ENCODE peak calls at places on chromosomes 12 and 14, in six cellular contexts. O, K, E, A, R and Z are unnamed samples.

GRCh38 chr12:91009319-91009950 is 4.7 kb upstream of the EPYC start:
- DNase-seq in E (no peak), A (no peak), O (no peak), K (no peak), R (peak), Z (no peak)

GRCh38 chr14:25041484-25041883 is 8.5 kb downstream of the STXBP6 start:
- DNase-seq in K (no peak), R (no peak), A (no peak), O (no peak), E (no peak), Z (no peak)

GRCh38 chr12:57889541-57889989 is 43.0 kb upstream of the CTDSP2 start:
- DNase-seq in K (peak), O (peak), E (no peak), A (no peak), R (no peak), Z (no peak)

GRCh38 chr12:131930510-131930909 is 1.4 kb downstream of the PUS1 start:
- DNase-seq in R (no peak), E (no peak), A (no peak), K (no peak), O (no peak), Z (no peak)

GRCh38 chr12:128265566-128265965 is 1.4 kb upstream of the TMEM132C start:
- DNase-seq in R (no peak), E (no peak), A (no peak), O (no peak), K (no peak), Z (no peak)

GRCh38 chr12:132438139-132438700 is 51.7 kb upstream of the FBRSL1 start:
- DNase-seq in A (no peak), R (no peak), E (no peak), O (no peak), K (no peak), Z (peak)

GRCh38 chr14:68191567-68192321 is 372.2 kb downstream of the RAD51B start:
- DNase-seq in E (peak), R (no peak), A (no peak), O (no peak), K (no peak), Z (no peak)

GRCh38 chr12:123471374-123472068 is 13.6 kb downstream of the SNRNP35 start:
- DNase-seq in K (no peak), R (no peak), A (no peak), O (peak), E (no peak), Z (no peak)

GRCh38 chr12:105474672-105475071 is 144.2 kb downstream of the C12orf75 start:
- DNase-seq in E (no peak), A (no peak), R (no peak), O (peak), K (no peak), Z (no peak)

GRCh38 chr14:99255621-99256482 is 16.1 kb downstream of the BCL11B start:
- DNase-seq in R (no peak), E (no peak), A (no peak), O (no peak), K (peak), Z (no peak)

GRCh38 chr12:116138380-116138779 is 139.1 kb downstream of the MED13L start:
- DNase-seq in A (no peak), K (no peak), R (no peak), O (peak), E (no peak), Z (no peak)

GRCh38 chr12:73892181-73892580 is 645.5 kb upstream of the ATXN7L3B start:
- DNase-seq in A (no peak), E (no peak), O (no peak), R (no peak), K (no peak), Z (no peak)

GRCh38 chr12:65637774-65638173 is 186.5 kb upstream of the HMGA2 start:
- DNase-seq in O (peak), K (no peak), A (no peak), E (no peak), R (no peak), Z (no peak)

GRCh38 chr12:1806301-1807106 is 13.9 kb upstream of the LRTM2 start:
- DNase-seq in A (no peak), K (peak), E (no peak), O (peak), R (no peak), Z (no peak)

GRCh38 chr12:56333197-56333678 is 562 bp downstream of the PAN2 start:
- DNase-seq in O (no peak), R (no peak), A (no peak), K (no peak), E (no peak), Z (no peak)

GRCh38 chr14:100982764-100983163 is 79.2 kb upstream of the RTL1 start:
- DNase-seq in A (no peak), E (peak), O (peak), R (no peak), K (no peak), Z (no peak)

GRCh38 chr12:38138225-38139221 is 178.1 kb upstream of the ALG10B start:
- DNase-seq in E (peak), K (no peak), R (no peak), O (peak), A (peak), Z (peak)